ENCODE peak calls at places on chromosomes 4 and X, in nine cellular contexts. O, N, T, S, K, P, E, H and C are unnamed samples.

GRCh38 chr4:107283587-107284559 is 247.8 kb upstream of the DKK2 start:
- DNase-seq in O (no peak), N (no peak), T (no peak), S (no peak), K (no peak), P (no peak), E (no peak), H (no peak), C (peak; percentile 79)

GRCh38 chrX:20181563-20182329 is 40.1 kb upstream of the EIF1AX start:
- DNase-seq in O (no peak), N (no peak), T (no peak), S (no peak), K (no peak), P (no peak), E (no peak), H (no peak), C (no peak)

GRCh38 chrX:16892504-16893362 is 22.6 kb upstream of the RBBP7 start:
- DNase-seq in O (peak; percentile 14), N (peak; percentile 72), T (peak; percentile 75), S (peak; percentile 59), K (peak; percentile 72), P (peak; percentile 62), E (peak; percentile 54), H (peak; percentile 78), C (peak; percentile 44)

GRCh38 chr4:165379662-165380061 is 854 bp downstream of the CPE start:
- DNase-seq in O (no peak), N (no peak), T (peak; percentile 26), S (no peak), K (no peak), P (no peak), E (no peak), H (peak; percentile 30), C (no peak)

GRCh38 chr4:40916218-40916555 is 166.4 kb downstream of the NSUN7 start:
- DNase-seq in O (no peak), N (no peak), T (no peak), S (no peak), K (no peak), P (peak; percentile 47), E (no peak), H (no peak), C (no peak)

GRCh38 chr4:145951931-145952330 is 13.3 kb upstream of the ZNF827 start:
- DNase-seq in O (no peak), N (no peak), T (no peak), S (no peak), K (no peak), P (no peak), E (no peak), H (no peak), C (no peak)

GRCh38 chr4:40388248-40388647 is 53.1 kb downstream of the CHRNA9 start:
- DNase-seq in O (no peak), N (no peak), T (no peak), S (no peak), K (no peak), P (no peak), E (no peak), H (no peak), C (peak; percentile 25)

GRCh38 chrX:39782276-39782675 is 315.5 kb downstream of the BCOR start:
- DNase-seq in O (no peak), N (no peak), T (no peak), S (no peak), K (no peak), P (no peak), E (no peak), H (no peak), C (no peak)

GRCh38 chrX:52271212-52271611 is 86.5 kb downstream of the MAGED4 start:
- DNase-seq in O (no peak), N (no peak), T (no peak), S (no peak), K (no peak), P (no peak), E (no peak), H (peak; percentile 32), C (no peak)

GRCh38 chrX:16903274-16904019 is 33.3 kb upstream of the RBBP7 start:
- DNase-seq in O (no peak), N (no peak), T (no peak), S (no peak), K (no peak), P (no peak), E (no peak), H (no peak), C (no peak)

GRCh38 chr4:154578919-154579318 is 11.6 kb downstream of the FGA start:
- DNase-seq in O (no peak), N (no peak), T (no peak), S (no peak), K (no peak), P (no peak), E (no peak), H (no peak), C (no peak)

DNA sequence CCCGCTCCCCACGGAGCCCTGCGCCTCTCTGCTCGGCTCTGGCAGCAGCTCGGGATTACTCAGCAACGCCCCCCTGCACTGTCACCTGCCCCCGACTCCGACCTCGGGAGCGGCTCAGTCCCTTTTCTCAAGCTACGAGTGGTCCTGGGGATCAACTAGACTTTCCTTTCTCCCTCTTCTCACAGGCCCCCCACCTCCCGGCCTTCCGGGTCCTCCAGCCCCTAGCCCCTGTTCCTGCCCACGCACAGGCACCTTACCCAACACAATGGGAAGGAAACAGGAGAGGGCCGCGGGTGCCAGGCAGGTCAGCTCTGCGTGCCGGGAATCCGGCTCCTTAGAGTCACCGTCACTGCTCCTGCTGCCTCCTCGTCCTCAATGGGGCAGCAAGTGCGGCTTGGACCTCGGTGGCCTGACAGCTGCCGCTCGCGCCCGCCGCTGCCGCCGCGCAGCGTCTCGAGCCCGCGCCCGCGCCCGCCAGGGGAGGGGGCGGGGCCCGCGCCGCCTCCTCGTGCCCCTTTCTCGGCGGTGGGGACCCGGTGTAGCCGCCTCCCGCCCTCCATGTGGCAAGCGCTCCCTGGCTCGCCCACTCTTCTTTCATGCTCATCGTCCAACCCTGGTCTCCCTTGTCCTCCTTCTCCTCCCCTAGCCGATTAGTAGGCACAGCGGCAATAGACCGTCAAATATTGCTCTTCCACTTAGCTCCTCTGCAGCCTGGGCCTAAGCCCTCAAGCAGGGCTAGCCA is at the start of gene RAB9B:
- DNase-seq in O (no peak), N (peak; percentile 31), T (peak; percentile 78), S (peak; percentile 47), K (no peak), P (peak; percentile 37), E (peak; percentile 52), H (peak; percentile 41), C (peak; percentile 88)
- TF ChIP-seq POLR2A in O (no peak), N (no peak), T (no peak), S (no peak), K (no peak), P (no peak), E (no peak), H (no peak), C (no peak)

DNA sequence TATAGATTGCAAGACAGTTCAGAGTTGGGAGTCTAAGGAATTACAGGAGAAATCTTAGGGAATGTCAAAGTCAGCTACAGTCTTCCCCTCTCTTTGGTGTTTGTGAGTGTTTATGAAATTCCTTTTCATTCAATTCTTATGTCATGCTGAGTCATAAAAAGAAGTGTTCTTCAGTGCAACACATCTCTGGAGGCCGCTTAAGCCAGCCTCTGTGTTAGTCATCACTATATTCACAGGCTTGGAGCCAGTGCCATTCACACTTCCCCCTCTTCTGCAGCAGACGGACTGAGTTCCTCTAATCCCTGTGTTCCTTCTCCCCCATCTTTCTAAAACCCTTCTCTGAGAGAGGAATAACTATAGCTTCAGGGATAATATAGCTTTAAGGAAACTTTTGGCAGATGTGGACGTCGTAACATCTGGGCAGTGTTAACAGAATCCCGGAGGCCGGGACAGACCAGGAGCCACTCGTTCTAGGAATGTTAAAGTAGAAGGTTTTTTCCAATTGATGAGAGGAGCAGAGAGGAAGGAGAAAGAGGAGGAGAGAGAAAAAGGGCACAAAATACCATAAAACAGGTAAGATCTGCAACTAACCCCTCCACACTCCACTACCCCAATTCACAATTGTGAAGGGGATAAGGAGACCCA is at the start of gene SRPX2:
- DNase-seq in O (no peak), N (no peak), T (peak; percentile 74), S (no peak), K (peak; percentile 51), P (peak; percentile 58), E (no peak), H (peak; percentile 17), C (peak; percentile 45)
- TF ChIP-seq POLR2A in O (peak; percentile 48), N (no peak), T (no peak), S (peak; percentile 32), K (no peak), P (no peak), E (no peak), H (no peak), C (no peak)

DNA sequence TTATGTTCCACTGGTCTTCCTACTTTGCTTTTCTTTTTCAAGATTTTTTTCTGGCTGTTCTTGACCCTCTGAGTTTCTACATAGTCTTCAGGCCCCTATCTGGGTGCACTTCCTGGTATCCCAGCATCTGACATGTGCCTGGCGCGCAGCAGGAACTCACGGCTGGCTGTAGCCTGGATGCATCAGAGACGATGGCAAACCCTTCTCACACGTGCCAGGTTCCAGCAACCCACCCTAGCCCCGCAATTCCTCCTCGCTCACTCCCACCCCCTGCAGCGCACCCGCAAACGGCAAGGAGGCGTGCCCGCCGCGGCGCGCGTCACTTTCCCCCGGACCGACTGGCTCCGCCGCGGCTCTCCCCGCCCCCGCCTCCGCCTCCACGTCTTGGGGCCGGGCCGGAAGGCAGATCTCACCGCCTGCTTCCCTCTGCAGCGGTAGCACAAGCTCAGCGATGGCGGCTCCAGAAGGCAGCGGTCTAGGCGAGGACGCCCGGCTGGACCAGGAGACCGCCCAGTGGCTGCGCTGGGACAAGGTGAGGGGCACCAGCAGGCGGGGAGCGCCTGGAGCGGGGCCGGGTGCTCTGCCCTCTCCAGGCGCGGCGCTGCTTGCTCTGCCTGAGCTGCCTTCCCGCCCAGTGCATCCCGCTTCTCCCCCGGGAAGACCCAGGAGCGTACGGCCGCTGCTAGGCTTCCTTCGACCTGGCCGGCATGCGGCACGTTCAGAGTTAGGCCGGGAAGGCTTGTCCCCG is at the start of gene PGM2:
- DNase-seq in O (peak; percentile 45), N (peak; percentile 89), T (peak; percentile 81), S (peak; percentile 94), K (peak; percentile 48), P (peak; percentile 93), E (peak; percentile 82), H (peak; percentile 88), C (peak; percentile 84)
- TF ChIP-seq POLR2A in O (peak; percentile 93), N (no peak), T (peak; percentile 82), S (peak; percentile 86), K (peak; percentile 82), P (no peak), E (no peak), H (peak; percentile 86), C (no peak)

GRCh38 chr4:26320453-26321325 is at the start of gene RBPJ:
- DNase-seq in O (peak; percentile 63), N (peak; percentile 88), T (peak; percentile 94), S (peak; percentile 95), K (peak; percentile 65), P (peak; percentile 95), E (peak; percentile 87), H (peak; percentile 93), C (peak; percentile 98)
- TF ChIP-seq POLR2A in O (peak; percentile 67), N (no peak), T (no peak), S (peak; percentile 62), K (peak; percentile 41), P (no peak), E (peak; percentile 51), H (no peak), C (no peak)

GRCh38 chr4:771464-771863 is 54.5 kb downstream of the CPLX1 start:
- DNase-seq in O (no peak), N (no peak), T (no peak), S (no peak), K (no peak), P (no peak), E (no peak), H (no peak), C (no peak)
- TF ChIP-seq POLR2A in O (no peak), N (no peak), T (no peak), S (no peak), K (no peak), P (no peak), E (no peak), H (no peak), C (no peak)

GRCh38 chr4:57163530-57164459 is 53.6 kb upstream of the IGFBP7 start:
- DNase-seq in O (peak; percentile 8), N (peak; percentile 77), T (peak; percentile 72), S (peak; percentile 78), K (peak; percentile 38), P (peak; percentile 86), E (peak; percentile 67), H (peak; percentile 83), C (peak; percentile 62)
- TF ChIP-seq POLR2A in O (no peak), N (no peak), T (no peak), S (no peak), K (no peak), P (no peak), E (no peak), H (no peak), C (no peak)